ENCODE peak calls at places on chromosomes 5 and 9, in five cellular contexts. One of them, this sample, is unnamed. For H3K9me3, the result is how much of the 10 kb centered on the place peaks cover.

GRCh38 chr5:125176005-125176390 is 429.6 kb upstream of the ZNF608 start:
- DNase-seq in right atrium auricular region: no peak
- DNase-seq in upper lobe of right lung: no peak
- DNase-seq in T-helper 17 cell: no peak
- DNase-seq in gastrocnemius medialis: no peak
- DNase-seq in this sample: no peak

GRCh38 chr5:79800979-79801827 is 111.6 kb downstream of the CMYA5 start:
- DNase-seq in right atrium auricular region: no peak
- DNase-seq in upper lobe of right lung: no peak
- DNase-seq in T-helper 17 cell: no peak
- DNase-seq in gastrocnemius medialis: no peak
- DNase-seq in this sample: no peak

GRCh38 chr9:121998513-121999049 is 94.5 kb downstream of the TTLL11 start:
- DNase-seq in right atrium auricular region: no peak
- DNase-seq in upper lobe of right lung: no peak
- DNase-seq in T-helper 17 cell: no peak
- DNase-seq in gastrocnemius medialis: no peak
- DNase-seq in this sample: no peak

GRCh38 chr5:77266291-77266690 is 55.8 kb downstream of the PDE8B start:
- DNase-seq in right atrium auricular region: no peak
- DNase-seq in upper lobe of right lung: no peak
- DNase-seq in T-helper 17 cell: no peak
- DNase-seq in gastrocnemius medialis: no peak
- DNase-seq in this sample: no peak

GRCh38 chr5:130323804-130324454 is 419.7 kb downstream of the CHSY3 start:
- DNase-seq in right atrium auricular region: no peak
- DNase-seq in upper lobe of right lung: no peak
- DNase-seq in T-helper 17 cell: no peak
- DNase-seq in gastrocnemius medialis: no peak
- DNase-seq in this sample: no peak

GRCh38 chr5:76475358-76475757 is 72.3 kb downstream of the IQGAP2 start:
- DNase-seq in right atrium auricular region: no peak
- DNase-seq in upper lobe of right lung: no peak
- DNase-seq in T-helper 17 cell: no peak
- DNase-seq in gastrocnemius medialis: no peak
- DNase-seq in this sample: no peak

GRCh38 chr5:94618029-94618492 is 343 bp downstream of the KIAA0825 start:
- DNase-seq in right atrium auricular region: peak
- DNase-seq in upper lobe of right lung: peak
- DNase-seq in T-helper 17 cell: peak
- DNase-seq in gastrocnemius medialis: peak
- DNase-seq in this sample: peak

GRCh38 chr9:78472111-78472510 is 175.2 kb downstream of the PSAT1 start:
- DNase-seq in right atrium auricular region: no peak
- DNase-seq in upper lobe of right lung: no peak
- DNase-seq in T-helper 17 cell: no peak
- DNase-seq in gastrocnemius medialis: no peak
- DNase-seq in this sample: no peak

GRCh38 chr5:122863240-122863639 is 17.8 kb downstream of the SNX24 start:
- DNase-seq in right atrium auricular region: no peak
- DNase-seq in upper lobe of right lung: no peak
- DNase-seq in T-helper 17 cell: no peak
- DNase-seq in gastrocnemius medialis: no peak
- DNase-seq in this sample: no peak
- H3K9me3 ChIP-seq in right atrium auricular region: under half
- H3K9me3 ChIP-seq in upper lobe of right lung: under half
- H3K9me3 ChIP-seq in T-helper 17 cell: under half
- H3K9me3 ChIP-seq in gastrocnemius medialis: under half
- H3K9me3 ChIP-seq in this sample: under half

DNA sequence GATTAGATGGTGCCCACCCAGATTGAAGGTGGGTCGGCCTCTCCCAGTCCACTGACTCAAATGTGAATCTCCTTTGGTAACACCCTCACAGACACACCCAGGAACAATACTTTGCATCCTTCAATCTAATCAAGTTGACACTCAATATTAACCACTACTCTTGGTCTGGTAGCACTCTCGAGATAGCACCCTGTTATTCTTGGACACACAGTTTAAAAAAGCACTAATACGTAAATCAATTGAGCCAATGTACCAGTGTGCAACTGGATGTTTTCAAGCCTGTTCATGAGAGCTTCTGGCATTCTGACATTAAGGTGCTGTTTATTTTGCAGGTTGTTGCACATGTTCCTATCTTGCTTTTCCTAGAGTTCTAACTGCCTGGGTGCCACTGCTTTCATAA is 35.3 kb downstream of the MARCHF3 start:
- DNase-seq in right atrium auricular region: no peak
- DNase-seq in upper lobe of right lung: no peak
- DNase-seq in T-helper 17 cell: no peak
- DNase-seq in gastrocnemius medialis: no peak
- DNase-seq in this sample: no peak
- H3K9me3 ChIP-seq in right atrium auricular region: under half
- H3K9me3 ChIP-seq in upper lobe of right lung: under half
- H3K9me3 ChIP-seq in T-helper 17 cell: under half
- H3K9me3 ChIP-seq in gastrocnemius medialis: under half
- H3K9me3 ChIP-seq in this sample: under half

GRCh38 chr5:141330299-141331080 is at the start of gene PCDHGA1:
- DNase-seq in right atrium auricular region: no peak
- DNase-seq in upper lobe of right lung: no peak
- DNase-seq in T-helper 17 cell: no peak
- DNase-seq in gastrocnemius medialis: no peak
- DNase-seq in this sample: no peak
- H3K9me3 ChIP-seq in right atrium auricular region: half or more
- H3K9me3 ChIP-seq in upper lobe of right lung: under half
- H3K9me3 ChIP-seq in T-helper 17 cell: under half
- H3K9me3 ChIP-seq in gastrocnemius medialis: under half
- H3K9me3 ChIP-seq in this sample: under half

DNA sequence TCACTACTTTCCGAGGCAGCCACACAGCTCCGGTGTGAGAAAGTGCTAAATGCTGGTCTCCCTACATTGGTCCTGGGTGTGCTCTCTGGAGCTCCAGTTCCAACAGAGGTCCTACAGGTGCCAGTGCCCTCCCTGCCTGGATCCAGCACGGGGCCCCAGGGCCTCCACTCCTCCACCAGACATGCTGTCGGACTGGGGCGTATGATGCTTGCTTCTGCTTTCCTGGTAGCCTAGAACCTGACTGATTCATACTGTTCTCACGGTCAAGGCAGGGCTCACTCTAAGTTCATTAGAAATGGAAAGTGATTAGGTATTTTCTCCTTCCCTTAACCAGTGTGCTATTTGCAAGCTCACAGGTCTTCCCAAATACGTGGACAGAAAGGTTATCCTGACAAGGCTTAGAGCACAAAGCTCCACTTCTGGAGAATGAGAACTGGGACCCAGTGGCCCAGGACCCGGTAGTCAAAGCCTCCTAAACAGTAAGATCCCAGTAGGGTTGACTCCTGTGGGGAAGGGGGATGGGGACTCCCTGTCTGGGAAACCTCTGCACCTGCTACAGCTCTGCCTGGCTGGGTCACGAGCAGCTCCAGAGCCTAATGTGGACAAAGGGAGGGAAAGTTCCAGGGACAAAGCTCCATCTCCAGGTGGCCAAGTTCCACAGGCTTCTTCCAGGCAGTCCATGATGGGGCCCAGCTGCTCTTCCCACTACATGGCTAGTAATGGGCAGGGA is 98.1 kb downstream of the PAX5 start:
- DNase-seq in right atrium auricular region: no peak
- DNase-seq in upper lobe of right lung: no peak
- DNase-seq in T-helper 17 cell: no peak
- DNase-seq in gastrocnemius medialis: no peak
- DNase-seq in this sample: no peak
- H3K9me3 ChIP-seq in right atrium auricular region: under half
- H3K9me3 ChIP-seq in upper lobe of right lung: under half
- H3K9me3 ChIP-seq in T-helper 17 cell: under half
- H3K9me3 ChIP-seq in gastrocnemius medialis: under half
- H3K9me3 ChIP-seq in this sample: under half

DNA sequence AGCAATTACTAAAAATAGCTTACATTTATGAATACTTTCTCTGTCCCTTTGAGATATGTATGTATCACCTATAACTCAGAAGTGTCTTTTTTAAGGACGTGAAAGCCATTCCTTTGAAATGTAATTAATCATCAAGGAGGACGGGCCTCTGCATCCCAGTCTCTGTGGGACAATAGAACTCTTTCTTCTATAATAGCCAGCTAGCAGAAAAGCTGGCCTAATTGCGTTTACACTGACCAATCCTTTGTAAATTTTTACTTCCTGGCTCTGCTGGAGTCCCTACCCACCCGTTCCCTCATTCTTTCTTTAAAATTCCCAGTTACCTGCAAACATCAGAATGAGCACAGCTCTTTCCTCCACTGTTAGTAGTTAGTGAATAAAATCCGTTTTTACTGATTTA is 1002.6 kb downstream of the CDH18 start:
- DNase-seq in right atrium auricular region: no peak
- DNase-seq in upper lobe of right lung: no peak
- DNase-seq in T-helper 17 cell: no peak
- DNase-seq in gastrocnemius medialis: no peak
- DNase-seq in this sample: no peak
- H3K9me3 ChIP-seq in right atrium auricular region: under half
- H3K9me3 ChIP-seq in upper lobe of right lung: under half
- H3K9me3 ChIP-seq in T-helper 17 cell: under half
- H3K9me3 ChIP-seq in gastrocnemius medialis: under half
- H3K9me3 ChIP-seq in this sample: under half

DNA sequence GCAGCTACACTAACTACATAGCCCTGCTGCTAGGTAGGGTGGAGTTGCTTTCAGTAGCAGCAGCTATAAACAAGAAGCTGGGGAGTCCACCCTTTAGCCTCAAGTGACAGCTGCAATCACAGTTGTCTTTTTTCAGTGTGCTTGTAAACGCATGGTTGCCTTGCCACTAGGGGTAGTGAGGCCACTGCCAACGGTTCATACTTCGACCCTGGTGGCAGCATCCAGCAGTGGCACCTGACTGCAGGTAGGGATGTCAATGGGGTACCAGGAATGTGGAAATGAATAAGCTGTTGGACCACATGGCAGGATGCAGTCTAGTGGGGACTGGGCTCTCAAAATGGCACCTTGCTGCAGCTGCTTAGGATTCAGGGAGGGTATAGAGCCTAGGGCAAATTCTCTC is 367.2 kb downstream of the RASEF start:
- DNase-seq in right atrium auricular region: no peak
- DNase-seq in upper lobe of right lung: no peak
- DNase-seq in T-helper 17 cell: no peak
- DNase-seq in gastrocnemius medialis: no peak
- DNase-seq in this sample: no peak
- H3K9me3 ChIP-seq in right atrium auricular region: under half
- H3K9me3 ChIP-seq in upper lobe of right lung: under half
- H3K9me3 ChIP-seq in T-helper 17 cell: under half
- H3K9me3 ChIP-seq in gastrocnemius medialis: under half
- H3K9me3 ChIP-seq in this sample: under half